ENCODE peak calls at places on chromosome 4, in nine cellular contexts. B, I, O, U, M, A, Q, W and S are unnamed samples.

GRCh38 chr4:185470503-185471195 is 884 bp downstream of the CCDC110 start:
- DNase-seq in M (peak; percentile 63), Q (peak; percentile 20), I (peak; percentile 29), O (peak; percentile 37), W (no peak), A (peak; percentile 86), U (no peak), B (no peak), S (peak; percentile 38)

GRCh38 chr4:80071643-80072606 is 1.1 kb downstream of the ANTXR2 start:
- DNase-seq in M (peak; percentile 49), U (no peak), W (no peak), B (peak; percentile 38), I (no peak), A (peak; percentile 66), Q (peak; percentile 39), O (peak; percentile 67), S (peak; percentile 63)

GRCh38 chr4:111652206-111652605 is 493.0 kb upstream of the FAM241A start:
- DNase-seq in Q (no peak), A (no peak), U (no peak), O (no peak), B (peak; percentile 13), M (no peak), I (no peak), W (no peak), S (no peak)

GRCh38 chr4:139890810-139891209 is 225.2 kb downstream of the MGST2 start:
- DNase-seq in B (peak; percentile 27), U (no peak), O (no peak), Q (peak; percentile 55), W (no peak), I (no peak), A (no peak), M (no peak), S (no peak)

GRCh38 chr4:145823743-145824142 is 114.9 kb downstream of the ZNF827 start:
- DNase-seq in O (no peak), I (no peak), M (no peak), Q (no peak), W (no peak), U (no peak), B (no peak), A (no peak), S (no peak)

GRCh38 chr4:87427518-87427868 is 5.1 kb downstream of the NUDT9 start:
- DNase-seq in B (no peak), O (no peak), U (no peak), Q (no peak), A (no peak), M (no peak), W (no peak), I (no peak), S (no peak)

GRCh38 chr4:174316546-174316945 is 32.8 kb downstream of the CEP44 start:
- DNase-seq in B (peak; percentile 29), Q (no peak), W (no peak), M (no peak), U (no peak), I (no peak), A (no peak), O (no peak), S (no peak)

GRCh38 chr4:105352826-105353225 is 121.0 kb downstream of the PPA2 start:
- DNase-seq in W (no peak), B (no peak), I (no peak), U (no peak), O (no peak), A (no peak), Q (peak; percentile 36), M (no peak), S (no peak)

GRCh38 chr4:121164291-121164690 is at the start of gene TNIP3:
- DNase-seq in B (peak; percentile 62), W (no peak), Q (no peak), O (no peak), M (no peak), A (no peak), U (no peak), I (no peak), S (no peak)

GRCh38 chr4:24748758-24749350 is 46.5 kb upstream of the SOD3 start:
- DNase-seq in M (no peak), W (no peak), O (no peak), I (no peak), A (peak; percentile 35), Q (no peak), B (no peak), U (no peak), S (no peak)
- TF ChIP-seq CTCF in M (no peak), W (no peak), O (no peak), I (no peak), A (no peak), Q (no peak), B (no peak), U (no peak), S (no peak)

GRCh38 chr4:3729885-3730226 is 36.3 kb upstream of the ADRA2C start:
- DNase-seq in U (no peak), M (no peak), W (no peak), Q (no peak), A (no peak), B (no peak), I (no peak), O (no peak), S (no peak)
- TF ChIP-seq CTCF in U (no peak), M (no peak), W (no peak), Q (no peak), A (no peak), B (no peak), I (no peak), O (no peak), S (no peak)

DNA sequence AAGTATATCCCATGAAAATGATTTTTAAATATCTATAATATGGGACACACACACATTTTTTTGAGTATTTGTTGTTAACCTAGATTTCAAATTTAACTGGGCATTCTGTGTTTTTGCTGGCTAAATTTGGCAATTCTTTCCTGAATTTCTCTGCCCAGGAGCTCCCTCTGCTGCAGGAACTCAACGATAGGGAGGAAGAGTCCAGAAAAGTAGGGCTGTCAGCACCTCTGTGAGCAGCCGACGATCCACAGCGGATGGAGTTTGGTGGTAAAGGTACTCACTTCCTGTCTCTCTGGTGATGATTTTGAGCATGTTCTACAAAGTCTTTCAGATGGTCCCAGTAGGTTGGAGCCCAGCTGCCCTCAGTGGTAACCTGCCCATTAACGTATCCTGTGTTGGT is 23.1 kb upstream of the TMEM184C start:
- DNase-seq in A (no peak), W (no peak), B (no peak), U (no peak), I (no peak), M (no peak), O (no peak), Q (no peak), S (no peak)
- TF ChIP-seq CTCF in A (no peak), W (peak; percentile 5), B (no peak), U (no peak), I (no peak), M (no peak), O (peak; percentile 16), Q (peak; percentile 19), S (no peak)

DNA sequence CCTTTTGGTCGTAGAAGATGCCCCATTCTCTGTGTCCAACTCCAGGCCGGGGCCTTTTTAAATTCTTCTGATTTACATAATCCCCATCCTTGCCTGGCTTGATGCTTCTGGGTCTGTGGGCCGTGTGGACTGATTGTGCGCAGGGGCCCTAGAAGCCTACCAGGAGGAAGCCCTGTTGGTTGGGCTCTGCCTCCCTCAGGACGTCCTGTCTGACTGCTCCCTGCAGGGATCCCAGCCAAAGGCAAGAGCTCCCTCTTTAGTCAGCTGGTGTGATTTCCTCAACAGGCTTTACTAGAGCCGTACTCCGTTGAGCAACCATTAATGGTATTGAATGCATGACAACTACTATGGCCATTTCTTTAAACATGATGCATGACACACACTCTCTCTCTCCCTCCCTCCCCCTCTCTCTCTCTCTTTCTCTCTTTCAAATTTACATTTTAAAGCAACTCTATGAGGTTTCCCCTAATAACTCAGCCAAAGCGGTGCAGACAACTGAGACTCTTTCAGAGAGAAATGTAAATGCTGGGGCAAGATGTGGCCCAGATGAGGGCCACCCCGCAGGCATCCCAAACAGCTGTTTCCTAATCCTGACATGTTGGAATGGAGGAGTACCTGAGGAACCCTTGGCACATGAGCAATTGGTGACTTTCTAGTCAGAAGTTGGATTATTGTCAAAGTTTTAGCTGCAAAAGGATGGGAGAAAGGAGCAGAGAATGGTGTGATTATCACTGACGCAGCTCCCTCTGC is 117.3 kb downstream of the DRD5 start:
- DNase-seq in W (no peak), O (peak; percentile 87), B (peak; percentile 3), Q (no peak), A (no peak), M (peak; percentile 74), U (no peak), I (no peak), S (peak; percentile 19)
- TF ChIP-seq CTCF in W (no peak), O (peak; percentile 64), B (no peak), Q (no peak), A (no peak), M (peak; percentile 55), U (peak; percentile 10), I (peak; percentile 16), S (peak; percentile 27)

GRCh38 chr4:82839624-82840023 is 41.0 kb upstream of the SCD5 start:
- DNase-seq in I (no peak), Q (no peak), W (no peak), M (no peak), U (no peak), A (no peak), O (no peak), B (no peak), S (no peak)

DNA sequence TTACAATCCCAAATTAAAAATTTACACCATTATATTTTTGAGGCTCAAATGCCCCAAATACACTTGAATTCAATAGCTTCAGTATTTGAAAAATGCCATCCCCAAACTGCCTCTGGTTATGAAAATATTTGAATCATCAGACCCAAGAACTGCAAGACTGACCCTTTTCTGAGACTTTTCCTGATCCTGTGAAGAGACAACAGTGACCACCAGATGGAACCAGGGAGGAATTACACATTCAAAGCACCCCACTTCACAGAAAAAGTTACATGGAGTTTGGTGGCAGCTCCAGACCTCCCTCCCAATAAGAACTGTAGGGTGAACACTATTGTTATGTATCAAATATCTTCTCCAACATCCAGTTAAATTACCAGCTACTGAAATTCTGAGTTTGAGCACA is 44.0 kb upstream of the SCD5 start:
- DNase-seq in Q (no peak), M (peak; percentile 12), I (no peak), A (no peak), U (no peak), B (peak; percentile 5), W (no peak), O (peak; percentile 15), S (no peak)
- TF ChIP-seq CTCF in Q (peak; percentile 41), M (peak; percentile 38), I (no peak), A (peak; percentile 24), U (peak; percentile 32), B (peak; percentile 25), W (peak; percentile 50), O (peak; percentile 44), S (peak; percentile 48)

DNA sequence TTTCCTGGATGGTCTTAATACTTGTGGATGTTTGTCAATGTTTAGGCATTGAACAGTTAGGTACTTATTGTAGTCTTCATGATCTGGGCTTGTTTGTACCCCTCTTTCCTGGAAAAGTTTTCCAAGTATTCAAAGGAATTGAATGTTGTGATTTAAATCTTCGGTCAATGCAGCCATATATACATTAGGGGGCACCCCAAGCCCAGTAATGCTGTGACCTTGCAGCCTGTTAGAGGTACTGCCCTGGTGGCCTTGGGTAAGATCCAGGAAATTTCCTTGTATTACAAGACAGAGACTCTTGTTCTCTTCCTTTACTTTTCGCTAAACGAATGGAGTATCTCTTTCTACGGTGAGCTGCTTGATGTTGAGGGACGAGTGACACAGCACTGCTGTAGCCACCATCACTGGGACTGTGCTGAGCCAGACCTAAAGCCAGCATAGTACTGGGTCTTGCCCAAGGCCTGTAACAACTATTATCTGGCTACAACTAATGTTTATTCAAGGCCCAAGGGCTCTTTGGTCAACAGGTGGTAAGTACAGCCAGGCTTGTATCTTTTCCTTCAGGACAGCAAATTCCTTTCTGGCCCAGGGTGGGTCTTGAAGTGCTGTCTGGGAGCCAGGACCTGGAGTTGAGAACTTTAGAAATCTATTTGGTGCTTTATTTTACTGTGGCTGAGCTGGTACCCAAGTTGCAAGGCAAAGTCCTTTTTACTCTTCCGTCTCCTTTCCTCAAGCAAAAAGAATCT is 118.3 kb upstream of the ATOH1 start:
- DNase-seq in Q (no peak), B (no peak), A (no peak), M (peak; percentile 47), I (no peak), U (no peak), W (no peak), O (peak; percentile 65), S (peak; percentile 31)
- TF ChIP-seq CTCF in Q (no peak), B (no peak), A (no peak), M (peak; percentile 43), I (no peak), U (no peak), W (no peak), O (peak; percentile 68), S (peak; percentile 56)